ENCODE peak calls at places on chromosomes 12 and 14, in six cellular contexts. C is neuronal stem cell; M is M059J; L is stimulated activated CD4-positive, alpha-beta T cell treated with anti-CD3 and anti-CD28 coated beads, Interleukin-1b, Interleukin-23, amount 100 ng/mL, for 1 hour; K is IMR-90; D is NCI-H2171. S is an unnamed sample.

GRCh38 chr12:112183591-112184021 is 58.2 kb downstream of the TRAFD1 start:
- DNase-seq in C (no peak), L (no peak), M (no peak), D (no peak), K (no peak), S (no peak)

GRCh38 chr12:64028541-64028940 is 184.0 kb downstream of the SRGAP1 start:
- DNase-seq in M (no peak), D (no peak), C (no peak), L (no peak), K (no peak), S (no peak)

GRCh38 chr12:24081092-24081529 is 131.6 kb upstream of the SOX5 start:
- DNase-seq in L (no peak), C (no peak), K (no peak), M (peak), D (no peak), S (no peak)

GRCh38 chr12:113214938-113215400 is 6.3 kb upstream of the TPCN1 start:
- DNase-seq in D (no peak), C (no peak), K (peak), L (no peak), M (peak), S (peak)

GRCh38 chr12:89236748-89237428 is 115.4 kb downstream of the DUSP6 start:
- DNase-seq in K (peak), M (no peak), D (no peak), L (no peak), C (no peak), S (peak)

GRCh38 chr12:117140397-117141096 is 41.3 kb upstream of the TESC start:
- DNase-seq in M (no peak), K (no peak), L (no peak), D (no peak), C (no peak), S (no peak)

GRCh38 chr14:89137514-89138163 is 279.4 kb downstream of the FOXN3 start:
- DNase-seq in K (peak), D (no peak), L (no peak), M (peak), C (no peak), S (no peak)

GRCh38 chr12:66596189-66596588 is 82.7 kb downstream of the GRIP1 start:
- DNase-seq in D (no peak), M (peak), C (no peak), L (no peak), K (peak), S (no peak)

GRCh38 chr12:53268637-53269562 is 801 bp downstream of the ESPL1 start:
- DNase-seq in K (no peak), M (no peak), D (no peak), C (no peak), L (no peak), S (no peak)

GRCh38 chr12:2959508-2960431 is 573 bp downstream of the TEAD4 start:
- DNase-seq in K (peak), C (peak), L (no peak), D (peak), M (peak), S (peak)

GRCh38 chr14:79602023-79602422 is 609.3 kb downstream of the DIO2 start:
- DNase-seq in D (no peak), M (no peak), C (no peak), L (no peak), K (no peak), S (no peak)

GRCh38 chr12:31499567-31499966 is 91.4 kb downstream of the DENND5B start:
- DNase-seq in C (no peak), M (no peak), L (no peak), D (no peak), K (no peak), S (no peak)

GRCh38 chr14:55191881-55192616 is 664 bp upstream of the DLGAP5 start:
- DNase-seq in D (no peak), K (no peak), L (no peak), C (no peak), M (no peak), S (no peak)

GRCh38 chr12:65510584-65511050 is 232.1 kb downstream of the MSRB3 start:
- DNase-seq in M (no peak), C (peak), L (no peak), K (no peak), D (no peak), S (peak)

GRCh38 chr14:86858043-86858442 is 1134.9 kb downstream of the GALC start:
- DNase-seq in D (no peak), M (no peak), K (peak), C (no peak), L (no peak), S (peak)

GRCh38 chr12:3003593-3003992 is 44.4 kb downstream of the TEAD4 start:
- DNase-seq in L (no peak), M (no peak), K (no peak), C (no peak), D (no peak), S (peak)

GRCh38 chr12:112179936-112180335 is 54.6 kb downstream of the TRAFD1 start:
- DNase-seq in L (no peak), M (no peak), D (no peak), K (no peak), C (no peak), S (no peak)

GRCh38 chr12:115599251-115599811 is 678.2 kb downstream of the MED13L start:
- DNase-seq in C (peak), M (peak), D (no peak), K (no peak), L (no peak), S (peak)

GRCh38 chr14:61997146-61997545 is 234.9 kb downstream of the SNAPC1 start:
- DNase-seq in L (no peak), K (peak), D (no peak), C (no peak), M (no peak), S (no peak)

GRCh38 chr14:76531821-76532318 is 155.9 kb downstream of the ESRRB start:
- DNase-seq in L (no peak), M (no peak), D (no peak), K (no peak), C (no peak), S (no peak)

GRCh38 chr12:48302161-48302896 is 48.4 kb downstream of the ZNF641 start:
- DNase-seq in C (no peak), L (no peak), K (no peak), M (no peak), D (no peak), S (no peak)